ENCODE peak calls at places on chromosomes 1 and 21, in seven cellular contexts. L is astrocyte of the spinal cord; U is right atrium auricular region; T is CD8-positive, alpha-beta T cell; O is suprapubic skin; N is esophagus squamous epithelium; A is stomach. C is an unnamed sample.

GRCh38 chr1:8438449-8438848 is 120.5 kb downstream of the SLC45A1 start:
- DNase-seq in N (no peak), O (no peak), A (peak), T (no peak), L (no peak), U (no peak), C (no peak)

GRCh38 chr1:236692722-236693121 is 6.4 kb downstream of the ACTN2 start:
- DNase-seq in T (no peak), L (no peak), N (no peak), O (no peak), U (no peak), A (no peak), C (no peak)

GRCh38 chr1:67648582-67649326 is 36.2 kb upstream of the GADD45A start:
- DNase-seq in U (no peak), A (no peak), T (no peak), L (no peak), N (no peak), O (no peak), C (no peak)

GRCh38 chr1:20417581-20417980 is 68.4 kb downstream of the CAMK2N1 start:
- DNase-seq in T (no peak), A (no peak), N (no peak), U (no peak), O (peak), L (no peak), C (no peak)

GRCh38 chr1:32404956-32405355 is 10.7 kb upstream of the BSDC1 start:
- DNase-seq in N (no peak), A (no peak), T (no peak), L (no peak), U (no peak), O (no peak), C (no peak)

GRCh38 chr1:22739648-22740385 is 29.2 kb downstream of the EPHB2 start:
- DNase-seq in L (peak), T (no peak), U (peak), O (no peak), N (no peak), A (no peak), C (peak)

GRCh38 chr1:192747942-192748341 is 60.9 kb upstream of the RGS2 start:
- DNase-seq in L (no peak), U (no peak), A (no peak), T (no peak), O (no peak), N (no peak), C (no peak)

GRCh38 chr1:22212400-22213233 is 69.7 kb upstream of the WNT4 start:
- DNase-seq in O (no peak), U (no peak), N (no peak), T (no peak), A (no peak), L (no peak), C (no peak)

GRCh38 chr1:54861070-54861761 is 25.8 kb downstream of the DHCR24 start:
- DNase-seq in U (no peak), T (no peak), O (no peak), N (no peak), L (no peak), A (no peak), C (no peak)

GRCh38 chr1:223258751-223259177 is 105.2 kb downstream of the SUSD4 start:
- DNase-seq in U (no peak), A (peak), L (peak), T (no peak), N (no peak), O (no peak), C (peak)

GRCh38 chr1:223180803-223181321 is 37.8 kb upstream of the TLR5 start:
- DNase-seq in T (no peak), A (no peak), O (no peak), N (no peak), L (peak), U (no peak), C (no peak)

GRCh38 chr21:26572668-26573381 is at the start of gene CYYR1:
- DNase-seq in T (no peak), O (no peak), U (no peak), L (peak), A (no peak), N (no peak), C (peak)

GRCh38 chr1:245197911-245198379 is 43.2 kb downstream of the KIF26B start:
- DNase-seq in T (no peak), A (no peak), N (no peak), L (peak), O (no peak), U (no peak), C (peak)

GRCh38 chr1:17293681-17294415 is 14.1 kb upstream of the PADI4 start:
- DNase-seq in L (no peak), T (no peak), O (no peak), N (no peak), U (no peak), A (no peak), C (no peak)

GRCh38 chr1:71350805-71351204 is 270.0 kb upstream of the ZRANB2 start:
- DNase-seq in N (no peak), T (no peak), O (no peak), L (peak), A (no peak), U (no peak), C (peak)

GRCh38 chr1:229420224-229420623 is 13.7 kb downstream of the ACTA1 start:
- DNase-seq in O (no peak), L (no peak), U (no peak), N (no peak), T (no peak), A (no peak), C (no peak)

GRCh38 chr1:174872615-174873058 is 127.1 kb upstream of the CACYBP start:
- DNase-seq in A (no peak), U (no peak), N (no peak), T (no peak), L (peak), O (no peak), C (no peak)

GRCh38 chr21:18608226-18608625 is 204.6 kb upstream of the TMPRSS15 start:
- DNase-seq in L (no peak), O (no peak), N (no peak), A (no peak), U (no peak), T (no peak), C (no peak)

GRCh38 chr1:22872971-22873664 is 99.5 kb downstream of the LACTBL1 start:
- DNase-seq in T (no peak), O (no peak), A (no peak), N (no peak), L (no peak), U (no peak), C (no peak)

GRCh38 chr1:213041443-213041842 is 9.6 kb upstream of the RPS6KC1 start:
- DNase-seq in L (peak), N (no peak), U (no peak), O (no peak), T (no peak), A (no peak), C (peak)

GRCh38 chr1:185786524-185786923 is 52.3 kb downstream of the HMCN1 start:
- DNase-seq in U (no peak), A (no peak), O (no peak), T (no peak), N (no peak), L (peak), C (peak)

GRCh38 chr1:78651247-78651646 is 1.6 kb downstream of the IFI44 start:
- DNase-seq in T (no peak), L (peak), O (no peak), A (no peak), N (no peak), U (no peak), C (peak)

GRCh38 chr21:32782698-32783097 is 11.1 kb upstream of the PAXBP1 start:
- DNase-seq in O (no peak), T (no peak), A (no peak), U (no peak), N (no peak), L (no peak), C (peak)

GRCh38 chr1:26772687-26773086 is 15.1 kb upstream of the PIGV start:
- DNase-seq in N (no peak), U (no peak), O (no peak), L (peak), A (no peak), T (no peak), C (peak)

GRCh38 chr1:245500546-245500945 is 345.8 kb downstream of the KIF26B start:
- DNase-seq in L (peak), U (no peak), N (no peak), A (no peak), T (no peak), O (no peak), C (peak)

GRCh38 chr1:236753554-236753953 is 41.5 kb upstream of the MTR start:
- DNase-seq in O (no peak), U (no peak), N (no peak), T (no peak), A (no peak), L (peak), C (peak)

GRCh38 chr1:231630558-231631205 is 4.1 kb downstream of the DISC1 start:
- DNase-seq in A (no peak), N (no peak), L (peak), U (no peak), O (no peak), T (no peak), C (peak)

GRCh38 chr1:228493141-228494043 is 6.2 kb downstream of the RNF187 start:
- DNase-seq in T (no peak), A (no peak), L (no peak), U (no peak), N (no peak), O (no peak), C (no peak)

GRCh38 chr1:229508823-229509337 is 739 bp upstream of the NUP133 start:
- DNase-seq in L (no peak), O (no peak), A (no peak), U (no peak), T (no peak), N (no peak), C (no peak)

GRCh38 chr1:34684246-34684645 is 70.6 kb upstream of the GJB5 start:
- DNase-seq in U (peak), O (no peak), L (no peak), T (no peak), N (no peak), A (no peak), C (no peak)

GRCh38 chr1:117590273-117590925 is 15.4 kb upstream of the TENT5C start:
- DNase-seq in O (peak), U (no peak), N (no peak), L (no peak), T (no peak), A (peak), C (peak)

GRCh38 chr1:24107462-24108225 is 4.3 kb downstream of the MYOM3 start:
- DNase-seq in A (no peak), N (no peak), T (no peak), L (peak), U (no peak), O (no peak), C (no peak)

GRCh38 chr1:112798293-112798692 is 83.2 kb upstream of the PPM1J start:
- DNase-seq in U (no peak), A (no peak), T (no peak), O (no peak), L (no peak), N (no peak), C (no peak)

GRCh38 chr21:45334134-45334533 is 46.4 kb upstream of the POFUT2 start:
- DNase-seq in T (no peak), L (no peak), N (no peak), A (no peak), O (no peak), U (no peak), C (no peak)

GRCh38 chr1:159184201-159184600 is 12.8 kb downstream of the CADM3 start:
- DNase-seq in T (no peak), A (no peak), U (no peak), N (no peak), O (no peak), L (no peak), C (no peak)
- TF ChIP-seq CTCF in T (no peak), A (no peak), U (no peak), N (no peak), O (no peak), L (no peak), C (no peak)

DNA sequence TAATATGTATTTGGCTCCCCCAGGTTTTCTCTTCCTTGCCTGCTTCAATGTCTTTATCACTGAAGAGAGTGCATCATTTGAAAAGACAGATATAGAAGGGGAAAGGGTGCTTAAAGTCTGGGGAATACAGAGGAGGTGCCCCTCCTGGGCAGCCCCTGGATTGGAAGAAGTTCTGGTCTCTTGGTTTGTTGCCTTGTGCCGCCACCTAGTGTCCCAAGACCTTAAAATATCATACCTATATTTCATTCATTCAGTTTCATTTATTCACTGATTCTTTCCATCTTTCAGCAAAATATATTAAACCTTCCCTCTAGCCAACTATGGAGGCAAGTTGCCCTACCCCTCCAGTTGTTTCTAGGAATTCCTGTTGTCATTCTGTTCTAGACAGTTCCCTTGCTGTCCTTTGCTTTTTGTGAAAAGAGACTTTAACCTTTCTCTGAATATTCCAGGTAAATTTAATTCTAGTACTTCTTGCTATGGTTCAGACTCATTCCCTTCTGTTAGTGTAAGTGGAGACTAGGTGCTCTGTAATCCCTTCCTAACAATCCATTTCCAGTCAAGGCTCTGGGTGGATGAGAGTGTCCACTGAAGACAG is 56.1 kb downstream of the MEF2D start:
- DNase-seq in T (no peak), A (no peak), N (no peak), O (no peak), U (no peak), L (no peak), C (no peak)
- TF ChIP-seq CTCF in T (peak), A (peak), N (peak), O (no peak), U (peak), L (peak), C (peak)

GRCh38 chr1:983736-984475 is 2.0 kb upstream of the PERM1 start:
- DNase-seq in T (no peak), O (no peak), A (peak), U (no peak), L (no peak), N (no peak), C (peak)

GRCh38 chr1:981955-982558 is at the start of gene PERM1:
- DNase-seq in L (no peak), O (no peak), N (no peak), A (no peak), T (no peak), U (no peak), C (no peak)

GRCh38 chr1:982765-983436 is 1.0 kb upstream of the PERM1 start:
- DNase-seq in T (no peak), N (no peak), U (no peak), A (no peak), O (no peak), L (no peak), C (no peak)

GRCh38 chr1:985126-985525 is 3.2 kb upstream of the PERM1 start:
- DNase-seq in O (no peak), U (no peak), T (no peak), L (no peak), N (no peak), A (no peak), C (no peak)

DNA sequence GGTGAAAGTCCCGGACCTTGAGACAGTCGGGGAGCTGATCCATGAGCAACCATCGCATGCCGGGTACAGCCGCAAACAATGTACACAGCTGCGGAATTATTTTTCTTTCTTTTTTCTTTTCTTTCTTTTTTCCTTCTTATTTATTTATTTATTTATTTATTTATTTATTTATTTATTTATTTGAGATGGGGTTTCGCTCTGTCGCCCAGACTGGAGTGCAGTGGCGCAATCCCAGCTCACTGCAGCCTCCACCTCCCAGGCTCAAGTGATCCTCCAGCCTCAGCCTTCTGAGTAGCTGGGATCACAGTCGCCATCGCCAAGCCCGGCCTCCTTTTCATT is 2.6 kb upstream of the PERM1 start:
- DNase-seq in O (no peak), N (no peak), T (no peak), L (no peak), A (no peak), U (no peak), C (no peak)
- TF ChIP-seq CTCF in O (no peak), N (peak), T (peak), L (no peak), A (no peak), U (peak), C (no peak)

GRCh38 chr21:31457675-31458074 is 113.6 kb upstream of the TIAM1 start:
- DNase-seq in T (no peak), A (no peak), L (no peak), U (no peak), N (no peak), O (no peak), C (no peak)
- TF ChIP-seq CTCF in T (no peak), A (no peak), L (peak), U (no peak), N (no peak), O (no peak), C (no peak)

GRCh38 chr1:53258216-53258615 is 19.9 kb upstream of the MAGOH start:
- DNase-seq in N (no peak), A (no peak), L (no peak), O (no peak), T (no peak), U (no peak), C (no peak)

GRCh38 chr1:53255031-53255430 is 16.7 kb upstream of the MAGOH start:
- DNase-seq in O (no peak), L (no peak), A (no peak), N (no peak), T (no peak), U (no peak), C (no peak)

GRCh38 chr1:53254011-53254640 is 15.8 kb upstream of the MAGOH start:
- DNase-seq in T (no peak), U (no peak), L (no peak), A (no peak), O (no peak), N (no peak), C (peak)

GRCh38 chr1:53257454-53258081 is 19.2 kb upstream of the MAGOH start:
- DNase-seq in U (no peak), L (no peak), T (no peak), N (no peak), O (no peak), A (no peak), C (no peak)

DNA sequence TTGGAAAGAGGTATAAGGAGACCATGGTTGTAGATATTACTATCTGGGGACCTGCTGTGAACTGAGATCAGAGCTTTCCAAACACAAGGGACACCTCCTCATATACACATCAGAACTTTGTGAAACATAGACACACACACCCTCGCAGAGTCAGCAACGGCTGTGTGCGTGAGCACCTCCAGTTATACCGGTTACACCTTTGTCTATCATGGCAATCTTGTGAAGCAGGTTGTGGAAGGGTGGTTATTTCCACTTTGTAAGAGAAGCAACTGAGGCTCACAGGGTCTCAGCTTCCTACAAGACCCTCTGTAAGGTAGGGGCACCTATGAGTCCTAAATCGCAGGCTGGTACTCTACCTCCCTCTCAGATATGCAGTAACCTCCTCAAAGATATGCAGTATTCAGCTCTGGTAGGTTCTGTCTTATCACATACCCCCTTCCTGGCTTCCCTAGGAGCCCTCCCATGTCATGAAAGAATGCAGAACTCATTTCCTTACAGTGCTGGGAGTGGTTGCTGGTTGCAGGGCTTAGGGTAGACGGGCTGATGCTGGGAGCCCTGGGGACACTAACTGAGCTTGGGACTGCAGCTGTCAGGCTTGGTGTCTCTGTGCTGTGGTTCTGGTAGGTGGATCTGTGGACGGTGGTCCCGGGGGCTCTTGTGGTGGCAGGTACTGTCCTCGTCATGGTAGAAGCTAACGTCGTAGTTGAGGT is 18.6 kb upstream of the MAGOH start:
- DNase-seq in L (no peak), U (no peak), T (no peak), A (no peak), N (no peak), O (no peak), C (no peak)
- TF ChIP-seq CTCF in L (no peak), U (no peak), T (no peak), A (no peak), N (no peak), O (no peak), C (no peak)

DNA sequence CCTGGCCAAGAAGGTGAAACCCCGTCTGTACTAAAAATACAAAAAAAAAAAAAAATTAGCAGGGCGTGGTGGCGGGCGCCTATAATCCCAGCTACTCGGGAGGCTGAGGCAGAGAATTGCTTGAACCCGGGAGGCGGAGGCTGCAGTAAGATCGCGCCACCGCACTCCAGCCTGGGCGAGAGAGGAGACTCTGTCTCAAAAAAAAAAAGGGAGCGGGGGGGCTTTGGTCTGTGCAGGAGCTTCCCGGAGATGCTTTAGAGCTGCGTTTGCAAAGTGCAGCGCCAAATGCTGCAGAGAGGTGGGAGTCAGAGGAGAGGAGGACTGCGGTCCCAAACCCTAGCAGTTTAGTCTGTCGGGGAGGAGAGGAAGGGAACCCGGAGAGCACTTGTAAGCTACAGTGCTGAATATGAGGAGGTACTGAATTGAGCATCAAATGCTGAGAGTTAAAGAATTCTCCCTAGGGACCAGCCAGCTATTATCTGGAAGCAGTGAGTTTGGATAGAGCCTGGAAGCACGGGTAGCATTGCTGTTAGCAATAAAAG is 569 bp downstream of the FALEC start:
- DNase-seq in N (no peak), U (no peak), T (no peak), A (no peak), L (peak), O (no peak), C (peak)
- TF ChIP-seq CTCF in N (no peak), U (no peak), T (no peak), A (no peak), L (no peak), O (no peak), C (no peak)

DNA sequence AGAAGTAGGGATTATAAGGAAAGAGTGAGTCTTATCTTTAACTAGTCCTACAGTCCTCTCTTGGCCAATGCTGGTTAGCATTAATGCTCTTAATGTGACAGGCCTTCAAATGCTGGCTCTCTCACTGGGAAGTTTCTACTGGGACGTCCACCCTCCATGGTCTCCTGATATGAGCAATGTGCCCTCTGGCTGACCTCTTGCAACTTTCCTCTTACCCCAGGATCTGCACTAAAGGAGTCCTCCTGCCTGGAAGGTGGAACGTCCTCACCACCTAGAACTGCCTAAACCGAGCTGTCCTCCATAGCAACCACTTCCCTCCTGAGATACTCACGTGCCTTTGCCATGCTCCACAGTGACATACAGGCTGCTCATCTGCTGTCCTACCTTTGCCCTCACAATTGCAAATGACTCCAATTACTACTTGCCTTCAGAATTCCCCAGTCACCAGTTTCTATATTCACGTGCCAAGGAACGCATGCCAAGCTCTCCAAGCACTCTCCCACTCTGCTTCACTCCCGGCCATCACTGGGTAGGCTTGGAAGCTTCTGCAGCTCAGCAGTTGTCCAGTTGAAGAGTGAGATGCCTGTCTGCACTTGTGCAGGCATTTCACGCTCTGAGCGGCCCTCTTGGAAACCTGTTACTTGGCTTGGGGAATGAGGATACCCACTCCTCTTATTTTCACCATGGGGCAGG is 404.7 kb downstream of the RRAGC start:
- DNase-seq in A (no peak), O (no peak), T (no peak), U (no peak), N (no peak), L (no peak), C (no peak)
- TF ChIP-seq CTCF in A (no peak), O (no peak), T (no peak), U (no peak), N (no peak), L (no peak), C (no peak)